ENCODE peak calls at places on chromosomes 1 and 21, in five cellular contexts. Q is spleen, H is OCI-LY7, R is tibial artery, A is brain microvascular endothelial cell. W is an unnamed sample.

GRCh38 chr1:79037085-79037484 is 30.6 kb upstream of the ADGRL4 start:
- DNase-seq in Q (no peak), H (peak; percentile 4), R (no peak), A (no peak), W (no peak)

GRCh38 chr1:9238550-9238949 is 4.0 kb downstream of the H6PD start:
- DNase-seq in Q (no peak), H (no peak), R (no peak), A (peak; percentile 19), W (no peak)

GRCh38 chr1:19452221-19452663 is 33.1 kb downstream of the CAPZB start:
- DNase-seq in Q (no peak), H (no peak), R (peak; percentile 83), A (no peak), W (peak; percentile 80)

GRCh38 chr1:119787776-119788175 is 19.1 kb upstream of the HMGCS2 start:
- DNase-seq in Q (no peak), H (no peak), R (no peak), A (no peak), W (no peak)

GRCh38 chr1:233183226-233184020 is 112.1 kb downstream of the PCNX2 start:
- DNase-seq in Q (no peak), H (no peak), R (no peak), A (peak; percentile 24), W (no peak)

GRCh38 chr1:75587692-75588091 is 23.2 kb downstream of the SLC44A5 start:
- DNase-seq in Q (no peak), H (no peak), R (no peak), A (no peak), W (no peak)

GRCh38 chr1:168759077-168759476 is 30.1 kb upstream of the DPT start:
- DNase-seq in Q (no peak), H (no peak), R (no peak), A (no peak), W (no peak)

GRCh38 chr1:5768014-5768413 is 224.2 kb downstream of the NPHP4 start:
- DNase-seq in Q (peak; percentile 33), H (no peak), R (no peak), A (no peak), W (no peak)

GRCh38 chr1:65022264-65022663 is 55.9 kb upstream of the JAK1 start:
- DNase-seq in Q (no peak), H (no peak), R (no peak), A (no peak), W (no peak)

GRCh38 chr1:204255966-204256365 is 42.2 kb upstream of the GOLT1A start:
- DNase-seq in Q (no peak), H (no peak), R (no peak), A (no peak), W (no peak)

GRCh38 chr1:93042822-93043557 is 36.1 kb upstream of the MTF2 start:
- DNase-seq in Q (no peak), H (no peak), R (no peak), A (no peak), W (no peak)

GRCh38 chr1:55524013-55524412 is 308.8 kb upstream of the USP24 start:
- DNase-seq in Q (no peak), H (no peak), R (no peak), A (no peak), W (no peak)

GRCh38 chr1:83626603-83627002 is 372.3 kb downstream of the TTLL7 start:
- DNase-seq in Q (no peak), H (peak; percentile 85), R (no peak), A (no peak), W (no peak)

GRCh38 chr1:149962039-149962647 is 25.5 kb upstream of the MTMR11 start:
- DNase-seq in Q (no peak), H (peak; percentile 80), R (peak; percentile 63), A (peak; percentile 79), W (peak; percentile 26)

GRCh38 chr1:64929221-64929620 is 37.1 kb downstream of the JAK1 start:
- DNase-seq in Q (no peak), H (no peak), R (no peak), A (no peak), W (no peak)

GRCh38 chr1:15090373-15090772 is 63.2 kb upstream of the TMEM51 start:
- DNase-seq in Q (peak; percentile 91), H (peak; percentile 71), R (no peak), A (no peak), W (no peak)

GRCh38 chr21:41361786-41362604 is at the start of gene MX2:
- DNase-seq in Q (peak; percentile 91), H (peak; percentile 35), R (peak; percentile 71), A (peak; percentile 40), W (peak; percentile 74)

GRCh38 chr1:167447521-167448136 is 70.7 kb downstream of the CD247 start:
- DNase-seq in Q (peak; percentile 87), H (peak; percentile 80), R (peak; percentile 38), A (no peak), W (no peak)

GRCh38 chr1:173175514-173176146 is 31.5 kb downstream of the TNFSF4 start:
- DNase-seq in Q (no peak), H (no peak), R (no peak), A (no peak), W (peak; percentile 15)

GRCh38 chr21:27823652-27824201 is 856.8 kb upstream of the ADAMTS5 start:
- DNase-seq in Q (no peak), H (no peak), R (no peak), A (no peak), W (no peak)

GRCh38 chr1:22841754-22842370 is 130.8 kb downstream of the LACTBL1 start:
- DNase-seq in Q (peak; percentile 47), H (no peak), R (no peak), A (no peak), W (no peak)

GRCh38 chr1:167718926-167719691 is 2.7 kb upstream of the MPZL1 start:
- DNase-seq in Q (no peak), H (no peak), R (no peak), A (no peak), W (no peak)

GRCh38 chr1:187844313-187844712 is 1015.6 kb downstream of the PLA2G4A start:
- DNase-seq in Q (no peak), H (no peak), R (no peak), A (no peak), W (no peak)

GRCh38 chr1:204821924-204822323 is 48.7 kb upstream of the NFASC start:
- DNase-seq in Q (no peak), H (no peak), R (no peak), A (no peak), W (no peak)

GRCh38 chr1:222240536-222241181 is 307.2 kb downstream of the HHIPL2 start:
- DNase-seq in Q (no peak), H (no peak), R (no peak), A (peak; percentile 6), W (no peak)

GRCh38 chr1:68167211-68167610 is 65.1 kb downstream of the WLS start:
- DNase-seq in Q (no peak), H (no peak), R (no peak), A (no peak), W (no peak)

GRCh38 chr1:14945132-14946010 is 208.2 kb upstream of the TMEM51 start:
- DNase-seq in Q (no peak), H (no peak), R (no peak), A (peak; percentile 67), W (peak; percentile 89)

DNA sequence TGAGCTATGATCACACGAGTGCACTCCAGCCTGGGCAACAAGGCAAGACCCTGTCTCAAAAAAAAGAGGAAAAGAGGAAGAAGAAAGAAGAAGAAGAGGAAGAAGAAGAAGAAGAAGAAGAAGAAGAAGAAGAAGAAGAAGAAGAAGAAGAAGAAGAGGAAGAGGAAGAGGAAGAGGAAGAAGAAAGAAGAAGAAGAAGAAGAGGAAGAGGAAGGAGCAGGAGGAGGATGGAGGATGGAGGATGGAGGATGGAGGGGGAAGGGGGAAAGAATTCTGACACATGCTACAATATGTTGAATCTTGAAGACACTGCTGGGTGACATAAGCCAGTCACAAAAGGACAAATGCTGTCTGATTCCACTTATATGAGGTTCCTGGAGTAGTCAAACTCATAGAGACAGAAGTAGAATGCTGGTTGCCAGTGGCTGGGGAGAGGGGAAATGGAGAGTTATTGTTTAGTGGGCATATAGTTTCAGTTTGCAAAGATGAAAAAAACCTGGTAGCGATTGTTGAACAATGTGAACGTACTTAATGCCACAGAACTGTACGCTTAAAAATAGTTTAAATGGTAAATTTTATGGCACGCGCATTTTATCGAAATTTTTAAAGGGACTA is 47.3 kb upstream of the COA6 start:
- DNase-seq in Q (no peak), H (no peak), R (no peak), A (no peak), W (no peak)
- H3K4me3 ChIP-seq in Q (peak overlapping the region; percentile 34), H (no peak overlapping the region), R (peak overlapping the region; percentile 9), A (no peak overlapping the region), W (peak overlapping the region; percentile 26)

DNA sequence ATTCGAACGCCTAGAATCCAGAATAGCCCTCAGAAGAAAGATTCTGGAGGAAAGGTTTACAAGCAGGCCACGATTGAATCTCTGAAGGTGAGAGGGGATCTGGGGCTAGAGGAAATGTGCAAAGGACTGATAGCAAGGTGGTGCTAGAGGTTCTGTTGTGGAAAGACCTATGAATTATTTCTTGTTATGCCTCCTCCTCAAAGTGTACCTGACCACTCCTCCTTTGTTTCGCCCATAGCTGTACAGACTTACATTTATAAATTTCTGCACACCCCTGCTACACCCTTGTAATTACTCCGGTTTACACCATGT is 986 bp downstream of the TCEANC2 start:
- DNase-seq in Q (no peak), H (peak; percentile 41), R (no peak), A (no peak), W (no peak)
- TF ChIP-seq CTCF in Q (no peak), H (peak; percentile 39), R (no peak), A (no peak), W (no peak)

DNA sequence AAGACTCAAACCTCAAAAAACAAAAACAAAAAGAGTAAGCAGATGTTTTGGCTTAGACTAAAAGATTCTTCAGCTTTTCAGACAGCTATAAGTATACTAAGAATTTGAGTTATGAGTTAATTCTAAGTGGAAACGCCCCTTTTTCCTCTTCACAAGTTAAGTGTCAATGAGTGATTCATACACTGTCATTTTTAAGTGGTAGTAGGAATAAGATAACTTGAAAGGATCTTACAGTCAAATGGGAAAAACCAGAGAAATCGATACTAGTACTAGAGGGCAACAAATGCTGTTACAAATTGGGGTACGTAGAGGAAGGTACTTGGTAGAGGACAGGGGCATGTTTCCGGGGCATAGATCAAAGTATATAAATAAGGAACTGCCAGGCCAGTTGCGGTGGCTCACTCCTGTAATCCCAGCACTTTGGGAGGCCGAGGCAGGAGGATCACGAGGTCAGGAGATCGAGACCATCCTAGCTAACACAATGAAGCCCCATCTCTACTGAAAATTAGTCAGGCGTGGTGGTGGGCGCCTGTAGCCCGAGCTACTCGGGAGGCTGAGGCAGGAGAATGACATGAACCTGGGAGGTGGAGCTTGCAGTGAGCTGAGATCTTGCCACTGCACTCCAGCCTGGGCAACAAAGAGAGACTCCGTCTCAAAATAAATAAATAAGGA is 7.4 kb downstream of the H3-3A start:
- DNase-seq in Q (no peak), H (no peak), R (no peak), A (no peak), W (no peak)
- H3K36me3 ChIP-seq in Q (peaks cover 96% of the 10 kb centered on the region), H (peaks cover 92% of the 10 kb centered on the region), R (peaks cover 51% of the 10 kb centered on the region), A (peaks cover 43% of the 10 kb centered on the region), W (peaks cover 4% of the 10 kb centered on the region)

GRCh38 chr21:31909153-31909771 is 36.4 kb downstream of the HUNK start:
- DNase-seq in Q (no peak), H (no peak), R (no peak), A (no peak), W (no peak)
- H3K4me3 ChIP-seq in Q (no peak overlapping the region), H (no peak overlapping the region), R (no peak overlapping the region), A (no peak overlapping the region), W (no peak overlapping the region)

GRCh38 chr1:152941037-152941700 is 5.8 kb upstream of the SPRR5 start:
- DNase-seq in Q (no peak), H (no peak), R (no peak), A (no peak), W (no peak)
- TF ChIP-seq CTCF in Q (no peak), H (no peak), R (no peak), A (no peak), W (no peak)

W was measured in BJ.